ENCODE peak calls at places on chromosomes 13 and 19, in eight cellular contexts. H is left lung; N is AG09309; A is BJ; G is transverse colon; Y is CD4-positive, CD25-positive, alpha-beta regulatory T cell; O is left ventricle myocardium inferior; F is choroid plexus epithelial cell. S is an unnamed sample.

GRCh38 chr13:95411641-95412040 is 110.4 kb upstream of the ABCC4 start:
- DNase-seq in H (no peak), N (no peak), A (no peak), G (no peak), Y (no peak), O (no peak), F (no peak), S (no peak)

GRCh38 chr13:101514695-101515275 is 62.3 kb downstream of the ITGBL1 start:
- DNase-seq in H (no peak), N (no peak), A (no peak), G (no peak), Y (peak), O (no peak), F (peak), S (no peak)

GRCh38 chr13:76830805-76831204 is 55.4 kb downstream of the KCTD12 start:
- DNase-seq in H (no peak), N (no peak), A (no peak), G (no peak), Y (no peak), O (no peak), F (no peak), S (no peak)

GRCh38 chr19:8528500-8528899 is 14.5 kb upstream of the ZNF414 start:
- DNase-seq in H (no peak), N (no peak), A (no peak), G (no peak), Y (no peak), O (no peak), F (peak), S (no peak)

GRCh38 chr13:113182046-113182445 is 23.6 kb downstream of the PROZ start:
- DNase-seq in H (no peak), N (no peak), A (no peak), G (no peak), Y (no peak), O (no peak), F (peak), S (no peak)

GRCh38 chr13:51425410-51426042 is 27.3 kb downstream of the INTS6 start:
- DNase-seq in H (no peak), N (peak), A (peak), G (no peak), Y (no peak), O (no peak), F (peak), S (no peak)

GRCh38 chr19:35901854-35902661 is at the start of gene HCST:
- DNase-seq in H (peak), N (no peak), A (peak), G (peak), Y (peak), O (no peak), F (no peak), S (no peak)

GRCh38 chr19:35988824-35989223 is 6.2 kb upstream of the SDHAF1 start:
- DNase-seq in H (no peak), N (no peak), A (no peak), G (no peak), Y (no peak), O (no peak), F (no peak), S (no peak)

GRCh38 chr19:51771369-51771768 is 10.4 kb downstream of the FPR2 start:
- DNase-seq in H (no peak), N (no peak), A (no peak), G (no peak), Y (no peak), O (no peak), F (peak), S (no peak)

GRCh38 chr13:44576396-44577235 is 486 bp upstream of the TSC22D1 start:
- DNase-seq in H (peak), N (no peak), A (no peak), G (peak), Y (peak), O (peak), F (no peak), S (peak)

GRCh38 chr19:34996978-34997640 is 3.0 kb upstream of the GRAMD1A start:
- DNase-seq in H (no peak), N (no peak), A (no peak), G (no peak), Y (peak), O (no peak), F (peak), S (no peak)

GRCh38 chr19:43498233-43498830 is 6.2 kb downstream of the PHLDB3 start:
- DNase-seq in H (no peak), N (no peak), A (no peak), G (no peak), Y (no peak), O (no peak), F (no peak), S (peak)

GRCh38 chr19:35545001-35545854 is at the start of gene TMEM147:
- DNase-seq in H (peak), N (peak), A (peak), G (peak), Y (peak), O (peak), F (peak), S (peak)

GRCh38 chr19:41945135-41945766 is 13.9 kb downstream of the RABAC1 start:
- DNase-seq in H (no peak), N (no peak), A (no peak), G (peak), Y (peak), O (no peak), F (no peak), S (peak)

GRCh38 chr13:112885782-112886268 is 83.2 kb upstream of the MCF2L start:
- DNase-seq in H (peak), N (peak), A (peak), G (peak), Y (no peak), O (peak), F (peak), S (peak)

GRCh38 chr19:32863841-32864240 is 5.7 kb downstream of the SLC7A9 start:
- DNase-seq in H (no peak), N (no peak), A (no peak), G (no peak), Y (no peak), O (no peak), F (no peak), S (peak)

GRCh38 chr13:28045861-28046260 is 54.5 kb downstream of the FLT3 start:
- DNase-seq in H (no peak), N (no peak), A (no peak), G (no peak), Y (no peak), O (no peak), F (no peak), S (no peak)

GRCh38 chr13:19810996-19811881 is 28.5 kb upstream of the PSPC1 start:
- DNase-seq in H (no peak), N (no peak), A (no peak), G (no peak), Y (no peak), O (no peak), F (peak), S (no peak)

GRCh38 chr19:17687141-17687856 is 855 bp downstream of the UNC13A start:
- DNase-seq in H (no peak), N (no peak), A (no peak), G (no peak), Y (no peak), O (no peak), F (no peak), S (no peak)

GRCh38 chr13:32278456-32278855 is 36.7 kb downstream of the ZAR1L start:
- DNase-seq in H (no peak), N (no peak), A (peak), G (no peak), Y (no peak), O (no peak), F (peak), S (no peak)

GRCh38 chr13:40402931-40403412 is 263.5 kb downstream of the FOXO1 start:
- DNase-seq in H (no peak), N (no peak), A (peak), G (no peak), Y (no peak), O (no peak), F (peak), S (no peak)

GRCh38 chr13:79398915-79399314 is 7.1 kb downstream of the RBM26 start:
- DNase-seq in H (no peak), N (no peak), A (no peak), G (no peak), Y (no peak), O (no peak), F (peak), S (no peak)

GRCh38 chr13:48636550-48636949 is 17.2 kb upstream of the CYSLTR2 start:
- DNase-seq in H (no peak), N (no peak), A (no peak), G (no peak), Y (no peak), O (no peak), F (peak), S (no peak)

GRCh38 chr19:39156891-39157230 is 31.3 kb downstream of the PAK4 start:
- DNase-seq in H (no peak), N (no peak), A (no peak), G (no peak), Y (no peak), O (no peak), F (no peak), S (no peak)

GRCh38 chr19:4803736-4804695 is 12.5 kb downstream of the FEM1A start:
- DNase-seq in H (peak), N (no peak), A (no peak), G (peak), Y (peak), O (no peak), F (peak), S (peak)

GRCh38 chr19:34976611-34977010 is 12.6 kb upstream of the ZNF792 start:
- DNase-seq in H (no peak), N (no peak), A (no peak), G (no peak), Y (no peak), O (no peak), F (no peak), S (no peak)

GRCh38 chr13:113009743-113010509 is 40.9 kb downstream of the MCF2L start:
- DNase-seq in H (no peak), N (no peak), A (no peak), G (no peak), Y (no peak), O (no peak), F (no peak), S (no peak)

GRCh38 chr19:3572132-3572854 is 451 bp upstream of the HMG20B start:
- DNase-seq in H (peak), N (peak), A (peak), G (peak), Y (peak), O (peak), F (peak), S (peak)
- H3K4me3 ChIP-seq in H (peak), N (peak), A (peak), G (peak), Y (peak), O (peak), F (peak), S (peak)

GRCh38 chr19:1243768-1244692 is 2.5 kb downstream of the ATP5F1D start:
- DNase-seq in H (peak), N (no peak), A (no peak), G (peak), Y (peak), O (peak), F (peak), S (peak)
- H3K4me3 ChIP-seq in H (peak), N (no peak), A (peak), G (no peak), Y (no peak), O (peak), F (no peak), S (no peak)

GRCh38 chr13:23902975-23903905 is 5.9 kb upstream of the C1QTNF9B start:
- DNase-seq in H (no peak), N (no peak), A (no peak), G (no peak), Y (no peak), O (no peak), F (no peak), S (peak)
- H3K4me3 ChIP-seq in H (no peak), N (peak), A (peak), G (no peak), Y (no peak), O (peak), F (peak), S (peak)

DNA sequence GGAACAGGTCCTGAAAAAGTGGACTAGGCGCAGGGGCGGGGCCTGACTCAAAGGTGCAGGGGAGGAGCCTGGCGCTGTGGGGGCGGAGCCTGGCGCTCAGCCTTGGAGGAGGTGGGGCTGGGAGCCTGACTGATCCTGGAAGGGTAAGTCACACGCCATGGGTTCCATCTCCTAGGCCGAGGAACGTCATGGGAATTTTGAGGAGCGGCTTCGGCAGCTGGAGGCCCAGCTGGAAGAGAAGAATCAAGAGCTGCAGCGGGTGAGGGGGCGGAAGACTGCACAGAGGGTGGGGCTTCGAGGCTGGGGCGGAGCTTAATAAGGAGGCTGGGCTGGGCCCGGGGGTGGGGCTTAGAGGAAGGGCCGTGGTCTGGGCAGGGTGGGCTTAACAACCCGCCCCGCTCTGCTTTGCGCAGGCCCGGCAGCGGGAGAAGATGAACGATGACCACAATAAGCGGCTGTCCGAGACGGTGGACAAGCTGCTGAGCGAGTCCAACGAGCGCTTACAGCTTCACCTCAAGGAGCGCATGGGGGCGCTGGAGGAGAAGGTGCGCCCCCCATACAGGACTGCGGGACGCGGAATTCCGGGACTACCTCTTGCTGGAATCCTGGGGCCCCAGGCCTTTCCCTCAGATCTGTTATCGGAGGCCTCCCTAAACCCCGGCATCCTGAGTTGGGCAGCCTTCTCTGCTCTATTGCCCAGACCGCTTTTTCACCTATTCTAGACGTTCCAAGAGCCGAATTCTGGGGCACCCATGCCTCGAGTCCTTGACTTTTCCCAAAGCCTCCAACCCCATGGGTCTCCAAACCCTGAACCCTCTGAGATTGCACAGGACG is 14.5 kb downstream of the PPFIA3 start:
- DNase-seq in H (peak), N (no peak), A (peak), G (peak), Y (peak), O (peak), F (peak), S (peak)
- H3K4me3 ChIP-seq in H (peak), N (no peak), A (peak), G (no peak), Y (no peak), O (peak), F (peak), S (peak)

GRCh38 chr19:11154683-11155047 is 917 bp downstream of the SPC24 start:
- DNase-seq in H (no peak), N (no peak), A (no peak), G (no peak), Y (no peak), O (no peak), F (no peak), S (no peak)
- H3K4me3 ChIP-seq in H (peak), N (peak), A (no peak), G (no peak), Y (no peak), O (no peak), F (no peak), S (no peak)

GRCh38 chr13:42258747-42259146 is 13.2 kb upstream of the AKAP11 start:
- DNase-seq in H (no peak), N (no peak), A (no peak), G (no peak), Y (no peak), O (no peak), F (no peak), S (no peak)
- H3K4me3 ChIP-seq in H (no peak), N (no peak), A (no peak), G (no peak), Y (no peak), O (no peak), F (no peak), S (no peak)

GRCh38 chr13:30341815-30342570 is 34.6 kb upstream of the KATNAL1 start:
- DNase-seq in H (peak), N (peak), A (peak), G (peak), Y (no peak), O (peak), F (peak), S (peak)
- H3K4me3 ChIP-seq in H (no peak), N (no peak), A (no peak), G (no peak), Y (no peak), O (peak), F (no peak), S (no peak)

GRCh38 chr13:67224148-67224846 is 5.8 kb downstream of the PCDH9 start:
- DNase-seq in H (peak), N (peak), A (peak), G (peak), Y (peak), O (peak), F (peak), S (peak)

GRCh38 chr13:67223742-67224141 is 6.4 kb downstream of the PCDH9 start:
- DNase-seq in H (no peak), N (no peak), A (no peak), G (no peak), Y (no peak), O (no peak), F (no peak), S (no peak)

GRCh38 chr13:67219113-67219512 is 11.0 kb downstream of the PCDH9 start:
- DNase-seq in H (no peak), N (no peak), A (no peak), G (no peak), Y (no peak), O (no peak), F (no peak), S (no peak)

GRCh38 chr13:67223024-67223423 is 7.1 kb downstream of the PCDH9 start:
- DNase-seq in H (no peak), N (no peak), A (peak), G (no peak), Y (no peak), O (no peak), F (peak), S (no peak)

GRCh38 chr13:67221630-67222226 is 8.4 kb downstream of the PCDH9 start:
- DNase-seq in H (no peak), N (no peak), A (no peak), G (no peak), Y (no peak), O (no peak), F (no peak), S (no peak)
- H3K4me3 ChIP-seq in H (no peak), N (no peak), A (no peak), G (no peak), Y (no peak), O (peak), F (no peak), S (no peak)

GRCh38 chr19:40192758-40193586 is 1.7 kb downstream of the MAP3K10 start:
- DNase-seq in H (no peak), N (no peak), A (no peak), G (no peak), Y (no peak), O (no peak), F (no peak), S (no peak)
- H3K4me3 ChIP-seq in H (peak), N (peak), A (no peak), G (no peak), Y (peak), O (peak), F (peak), S (no peak)

S was measured in right cardiac atrium.